ENCODE peak calls at places on chromosome 9, in nine cellular contexts. Q is T-helper 2 cell, E is dorsolateral prefrontal cortex, Z is GM23248, H is Peyer's patch, B is HuH-7, W is ureter, J is NCI-H2081, Y is mucosa of descending colon. O is an unnamed sample.

GRCh38 chr9:85038061-85038460 is 368.5 kb downstream of the NTRK2 start:
- DNase-seq in Q (no peak), H (no peak), Z (no peak), B (no peak), Y (no peak), J (no peak), W (no peak), E (no peak), O (no peak)

GRCh38 chr9:34163439-34163838 is 15.4 kb upstream of the UBAP1 start:
- DNase-seq in Z (peak), H (no peak), J (no peak), Y (no peak), Q (no peak), B (no peak), E (no peak), W (no peak), O (no peak)

GRCh38 chr9:104868687-104869404 is 59.1 kb downstream of the ABCA1 start:
- DNase-seq in B (peak), Q (no peak), Y (peak), W (peak), H (no peak), E (no peak), J (no peak), Z (peak), O (no peak)

GRCh38 chr9:84857224-84857623 is 187.7 kb downstream of the NTRK2 start:
- DNase-seq in Y (no peak), J (no peak), Z (peak), E (no peak), B (no peak), W (no peak), H (no peak), Q (no peak), O (no peak)

GRCh38 chr9:447230-448025 is 232.8 kb downstream of the DOCK8 start:
- DNase-seq in E (no peak), H (no peak), B (no peak), Y (no peak), Z (peak), Q (peak), W (no peak), J (no peak), O (no peak)

GRCh38 chr9:89463986-89464901 is 33.7 kb downstream of the SEMA4D start:
- DNase-seq in Z (no peak), H (peak), E (no peak), J (no peak), Q (peak), B (no peak), W (no peak), Y (no peak), O (no peak)

GRCh38 chr9:127393680-127394079 is 3.3 kb upstream of the SLC2A8 start:
- DNase-seq in W (no peak), Y (no peak), H (no peak), Q (no peak), J (no peak), E (no peak), B (no peak), Z (peak), O (no peak)

GRCh38 chr9:114606597-114607207 is 4.4 kb upstream of the TMEM268 start:
- DNase-seq in H (no peak), Y (no peak), B (no peak), E (no peak), W (no peak), J (no peak), Z (peak), Q (no peak), O (no peak)

GRCh38 chr9:137227057-137227852 is at the start of gene RNF224:
- DNase-seq in Q (peak), Y (peak), E (peak), Z (peak), W (peak), J (peak), B (peak), H (peak), O (peak)

GRCh38 chr9:136589766-136590740 is 44.2 kb upstream of the NOTCH1 start:
- DNase-seq in H (no peak), W (no peak), J (no peak), Z (no peak), E (no peak), Q (no peak), Y (no peak), B (no peak), O (no peak)

GRCh38 chr9:115146581-115147021 is 28.6 kb upstream of the TNC start:
- DNase-seq in Q (no peak), W (peak), E (no peak), Y (no peak), B (no peak), J (no peak), H (no peak), Z (peak), O (no peak)

GRCh38 chr9:3576358-3576757 is 50.6 kb upstream of the RFX3 start:
- DNase-seq in Q (no peak), W (no peak), H (no peak), Z (no peak), B (no peak), J (no peak), Y (no peak), E (no peak), O (no peak)

GRCh38 chr9:134625361-134626140 is 16.1 kb upstream of the COL5A1 start:
- DNase-seq in W (no peak), H (peak), Z (peak), E (no peak), Y (no peak), Q (no peak), B (no peak), J (no peak), O (no peak)

GRCh38 chr9:75064307-75065025 is 23.5 kb downstream of the NMRK1 start:
- DNase-seq in Z (peak), H (no peak), Q (no peak), W (no peak), E (peak), Y (no peak), J (no peak), B (no peak), O (no peak)

O was measured in NCI-H1930.